ENCODE peak calls at places on chromosomes 12 and 14, in seven cellular contexts. P, A, E, M, T, R and I are unnamed samples.

GRCh38 chr12:100388382-100388781 is 31.5 kb downstream of the SLC17A8 start:
- DNase-seq in P (no peak), A (no peak), E (no peak), M (no peak), T (no peak), R (no peak), I (no peak)

GRCh38 chr12:30774599-30774998 is 19.8 kb upstream of the CAPRIN2 start:
- DNase-seq in P (no peak), A (no peak), E (no peak), M (no peak), T (no peak), R (no peak), I (no peak)

GRCh38 chr12:88448337-88448944 is 131.8 kb downstream of the KITLG start:
- DNase-seq in P (no peak), A (no peak), E (no peak), M (no peak), T (no peak), R (no peak), I (peak)

GRCh38 chr14:53055003-53055402 is 98.1 kb downstream of the DDHD1 start:
- DNase-seq in P (peak), A (no peak), E (no peak), M (no peak), T (no peak), R (peak), I (no peak)

GRCh38 chr12:4044101-4044500 is 170.9 kb upstream of the PARP11 start:
- DNase-seq in P (no peak), A (no peak), E (no peak), M (no peak), T (no peak), R (no peak), I (no peak)

GRCh38 chr12:77116277-77116676 is 50.9 kb upstream of the E2F7 start:
- DNase-seq in P (no peak), A (no peak), E (no peak), M (no peak), T (no peak), R (peak), I (no peak)

GRCh38 chr12:50325890-50326391 is 42.6 kb upstream of the LIMA1 start:
- DNase-seq in P (no peak), A (no peak), E (no peak), M (no peak), T (no peak), R (no peak), I (no peak)

GRCh38 chr12:26179829-26180228 is 15.5 kb upstream of the SSPN start:
- DNase-seq in P (no peak), A (no peak), E (no peak), M (no peak), T (no peak), R (no peak), I (no peak)

GRCh38 chr12:88578274-88578673 is 2.0 kb downstream of the KITLG start:
- DNase-seq in P (no peak), A (no peak), E (no peak), M (no peak), T (no peak), R (no peak), I (no peak)

GRCh38 chr12:9799961-9800360 is 27.3 kb upstream of the KLRF1 start:
- DNase-seq in P (no peak), A (no peak), E (no peak), M (no peak), T (no peak), R (peak), I (no peak)